ENCODE peak calls at places on chromosomes 12 and 14, in six cellular contexts. R is ovary, U is OCI-LY7, W is HCT116, I is A549, M is osteoblast. V is an unnamed sample.

GRCh38 chr12:58069268-58069967 is 128.1 kb downstream of the ATP23 start:
- DNase-seq in R (no peak), U (no peak), W (no peak), I (no peak), M (no peak), V (no peak)

GRCh38 chr12:14510574-14510973 is 57.1 kb downstream of the PLBD1 start:
- DNase-seq in R (no peak), U (peak; percentile 23), W (no peak), I (no peak), M (no peak), V (no peak)

GRCh38 chr12:23893611-23894010 is 55.9 kb downstream of the SOX5 start:
- DNase-seq in R (no peak), U (no peak), W (no peak), I (no peak), M (no peak), V (no peak)

GRCh38 chr12:31966558-31967205 is 7.5 kb downstream of the RESF1 start:
- DNase-seq in R (no peak), U (no peak), W (no peak), I (no peak), M (peak; percentile 29), V (no peak)

GRCh38 chr12:94140556-94140955 is 7.8 kb upstream of the PLXNC1 start:
- DNase-seq in R (no peak), U (peak; percentile 59), W (peak; percentile 19), I (no peak), M (peak; percentile 82), V (no peak)

GRCh38 chr14:24162083-24162482 is 1.0 kb downstream of the IRF9 start:
- DNase-seq in R (peak; percentile 42), U (no peak), W (no peak), I (no peak), M (peak; percentile 90), V (no peak)

GRCh38 chr14:34409721-34410120 is 52.3 kb downstream of the SPTSSA start:
- DNase-seq in R (no peak), U (no peak), W (no peak), I (no peak), M (no peak), V (no peak)

GRCh38 chr12:3913278-3913677 is 40.1 kb upstream of the PARP11 start:
- DNase-seq in R (no peak), U (no peak), W (no peak), I (no peak), M (no peak), V (no peak)

GRCh38 chr14:22471545-22472121 is 117.4 kb downstream of the DAD1 start:
- DNase-seq in R (peak; percentile 24), U (peak; percentile 84), W (peak; percentile 19), I (peak; percentile 32), M (peak; percentile 82), V (peak; percentile 41)

GRCh38 chr14:51792819-51793218 is 67.6 kb upstream of the GNG2 start:
- DNase-seq in R (no peak), U (no peak), W (no peak), I (no peak), M (no peak), V (no peak)

GRCh38 chr14:22010532-22011242 is 337.1 kb upstream of the OR4E1 start:
- DNase-seq in R (no peak), U (no peak), W (no peak), I (no peak), M (no peak), V (no peak)

GRCh38 chr12:119179335-119180021 is 747 bp downstream of the HSPB8 start:
- DNase-seq in R (no peak), U (no peak), W (peak; percentile 57), I (peak; percentile 64), M (no peak), V (peak; percentile 68)

GRCh38 chr12:102958073-102958829 is 777 bp downstream of the ASCL1 start:
- DNase-seq in R (no peak), U (no peak), W (no peak), I (peak; percentile 21), M (peak; percentile 87), V (peak; percentile 54)

GRCh38 chr12:116130431-116130830 is 147.1 kb downstream of the MED13L start:
- DNase-seq in R (no peak), U (no peak), W (no peak), I (no peak), M (peak; percentile 61), V (no peak)

GRCh38 chr12:93061414-93062099 is 132.5 kb upstream of the EEA1 start:
- DNase-seq in R (peak; percentile 18), U (no peak), W (no peak), I (no peak), M (no peak), V (no peak)

GRCh38 chr14:50249118-50249775 is 17.9 kb upstream of the SOS2 start:
- DNase-seq in R (no peak), U (no peak), W (no peak), I (no peak), M (no peak), V (no peak)

GRCh38 chr14:64500088-64500487 is 3.5 kb downstream of the ZBTB25 start:
- DNase-seq in R (no peak), U (no peak), W (no peak), I (no peak), M (no peak), V (no peak)

GRCh38 chr12:22880331-22880730 is 255.4 kb downstream of the ETNK1 start:
- DNase-seq in R (no peak), U (no peak), W (no peak), I (no peak), M (no peak), V (no peak)

GRCh38 chr14:50944647-50945413 is 547 bp upstream of the PYGL start:
- DNase-seq in R (no peak), U (no peak), W (peak; percentile 48), I (peak; percentile 63), M (peak; percentile 86), V (peak; percentile 59)

GRCh38 chr12:71661977-71662522 is 1.6 kb downstream of the ZFC3H1 start:
- DNase-seq in R (no peak), U (no peak), W (no peak), I (no peak), M (peak; percentile 65), V (no peak)

GRCh38 chr12:102948941-102949352 is 8.5 kb upstream of the ASCL1 start:
- DNase-seq in R (no peak), U (peak; percentile 40), W (peak; percentile 23), I (peak; percentile 47), M (no peak), V (peak; percentile 85)

GRCh38 chr14:52067873-52068740 is 752 bp downstream of the NID2 start:
- DNase-seq in R (peak; percentile 60), U (no peak), W (no peak), I (peak; percentile 13), M (peak; percentile 83), V (peak; percentile 35)

GRCh38 chr12:122336015-122336946 is 70.0 kb upstream of the VPS33A start:
- DNase-seq in R (no peak), U (peak; percentile 69), W (peak; percentile 10), I (peak; percentile 38), M (no peak), V (no peak)

GRCh38 chr14:71286126-71286525 is 378.9 kb downstream of the PCNX1 start:
- DNase-seq in R (no peak), U (no peak), W (no peak), I (no peak), M (no peak), V (no peak)

GRCh38 chr12:124295431-124296058 is 652 bp downstream of the RFLNA start:
- DNase-seq in R (no peak), U (no peak), W (no peak), I (no peak), M (peak; percentile 73), V (no peak)

GRCh38 chr12:20370001-20370381 is 1.7 kb downstream of the PDE3A start:
- DNase-seq in R (peak; percentile 15), U (no peak), W (no peak), I (peak; percentile 6), M (peak; percentile 18), V (peak; percentile 36)

GRCh38 chr12:64187370-64187769 is 34.7 kb downstream of the KICS2 start:
- DNase-seq in R (no peak), U (no peak), W (no peak), I (no peak), M (peak; percentile 47), V (no peak)
- H3K4me3 ChIP-seq in R (no peak overlapping the region), U (no peak overlapping the region), W (no peak overlapping the region), I (no peak overlapping the region), M (peak overlapping the region; percentile 21), V (no peak overlapping the region)

GRCh38 chr12:53623986-53624385 is 2.2 kb downstream of the ATF7 start:
- DNase-seq in R (peak; percentile 23), U (no peak), W (no peak), I (no peak), M (peak; percentile 83), V (peak; percentile 57)
- H3K4me3 ChIP-seq in R (peak overlapping the region; percentile 74), U (peak overlapping the region; percentile 90), W (no peak overlapping the region), I (peak overlapping the region; percentile 67), M (peak overlapping the region; percentile 87), V (no peak overlapping the region)

DNA sequence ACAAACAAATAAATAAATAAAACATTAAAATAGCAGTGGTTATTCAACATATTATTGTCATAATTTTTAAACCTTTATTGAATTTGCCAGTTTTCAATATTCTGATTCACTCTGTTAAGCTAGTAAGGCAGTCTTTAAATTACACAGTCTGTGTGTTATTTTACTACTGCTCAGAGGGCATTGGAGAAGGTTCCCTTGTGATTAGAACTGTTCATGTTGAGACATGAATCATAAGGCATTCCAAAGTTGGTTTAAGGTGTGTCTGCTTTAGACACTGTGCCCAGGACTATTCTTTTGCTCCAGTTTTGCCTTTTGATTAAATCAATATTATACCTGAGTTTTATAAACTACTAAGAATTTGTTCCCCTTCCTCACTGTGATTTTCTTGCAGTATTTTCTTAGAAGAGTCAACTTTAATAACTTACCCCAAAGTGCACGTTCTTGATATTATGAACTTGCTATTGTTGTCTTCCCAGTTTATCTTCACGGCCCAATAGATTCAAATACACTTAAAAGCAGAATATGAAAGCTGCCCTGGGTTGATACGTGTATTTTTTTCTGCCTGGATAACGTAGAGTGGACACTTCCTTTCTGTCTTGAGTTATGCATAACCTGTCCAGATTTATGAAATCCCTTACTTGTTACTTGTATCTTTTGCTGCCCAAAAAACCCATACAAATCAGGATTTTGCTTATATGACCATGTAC is 105.3 kb upstream of the BCAT1 start:
- DNase-seq in R (no peak), U (peak; percentile 53), W (no peak), I (no peak), M (no peak), V (no peak)
- H3K4me3 ChIP-seq in R (no peak overlapping the region), U (peak overlapping the region; percentile 90), W (no peak overlapping the region), I (no peak overlapping the region), M (no peak overlapping the region), V (no peak overlapping the region)

DNA sequence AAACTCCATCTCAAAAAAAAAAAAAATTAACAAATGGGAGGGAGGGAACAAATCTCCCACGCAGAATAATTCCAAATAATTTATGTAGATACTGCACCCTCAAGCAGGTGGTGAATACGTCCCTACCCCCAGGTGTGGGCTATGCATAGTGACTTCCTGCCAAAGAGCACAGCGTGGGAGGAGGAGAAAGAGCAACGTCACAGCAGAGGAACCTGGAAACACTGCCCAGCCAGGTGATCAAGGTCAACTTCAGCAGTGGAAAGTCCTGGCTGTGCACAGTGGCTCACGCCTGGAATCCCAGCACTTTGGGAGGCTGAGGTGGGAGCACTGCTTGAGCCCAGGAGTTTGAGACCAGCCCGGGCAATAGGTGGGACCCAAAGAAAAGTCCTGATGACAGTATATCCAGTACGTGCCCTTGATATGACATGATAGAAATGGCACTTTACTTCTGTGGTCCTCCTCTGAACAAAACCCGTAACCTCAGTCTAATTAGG is 9.5 kb downstream of the CINP start:
- DNase-seq in R (no peak), U (no peak), W (no peak), I (no peak), M (no peak), V (no peak)
- H3K4me3 ChIP-seq in R (no peak overlapping the region), U (no peak overlapping the region), W (no peak overlapping the region), I (no peak overlapping the region), M (no peak overlapping the region), V (no peak overlapping the region)

V was measured in testis.